ENCODE peak calls at places on chromosomes 16 and 17, in nine cellular contexts. L is keratinocyte, C is IMR-90, N is GM23248, F is neural progenitor cell, Z is astrocyte, P is GM23338, O is hepatocyte, M is Karpas-422. U is an unnamed sample. For H3K36me3 and H4K20me1, the result is how much of the 10 kb centered on the place peaks cover.

GRCh38 chr17:39156491-39156890 is 5.1 kb upstream of the PLXDC1 start:
- DNase-seq in M (no peak), O (no peak), C (no peak), Z (no peak), L (no peak), P (no peak), F (no peak), N (no peak), U (no peak)

GRCh38 chr17:72840019-72840418 is 252.5 kb downstream of the SLC39A11 start:
- DNase-seq in P (no peak), M (no peak), C (no peak), L (no peak), Z (no peak), N (no peak), F (no peak), O (no peak), U (no peak)

GRCh38 chr17:3037259-3037658 is 26.1 kb downstream of the OR1D5 start:
- DNase-seq in F (no peak), O (no peak), C (no peak), N (no peak), L (no peak), Z (no peak), P (no peak), M (no peak), U (no peak)

GRCh38 chr16:66414891-66415290 is 12.2 kb upstream of the BEAN1 start:
- DNase-seq in N (peak), L (no peak), F (no peak), M (no peak), Z (no peak), O (no peak), C (peak), P (no peak), U (peak)

GRCh38 chr17:56819431-56820145 is 14.1 kb downstream of the C17orf67 start:
- DNase-seq in P (peak), Z (peak), L (no peak), C (peak), O (peak), N (peak), F (peak), M (peak), U (peak)

GRCh38 chr17:32482568-32483320 is 4.0 kb upstream of the CDK5R1 start:
- DNase-seq in O (no peak), P (no peak), M (no peak), N (no peak), F (no peak), L (no peak), C (peak), Z (no peak), U (no peak)

GRCh38 chr16:74556375-74556922 is 50.5 kb downstream of the GLG1 start:
- DNase-seq in N (peak), L (peak), M (no peak), C (no peak), Z (peak), O (no peak), F (no peak), P (no peak), U (peak)

GRCh38 chr16:3454093-3454492 is 10.6 kb downstream of the NAA60 start:
- DNase-seq in N (peak), C (peak), Z (no peak), P (peak), O (no peak), F (no peak), L (no peak), M (no peak), U (peak)

GRCh38 chr17:76706817-76707216 is 3.9 kb downstream of the MXRA7 start:
- DNase-seq in N (no peak), F (no peak), O (no peak), L (no peak), C (no peak), P (no peak), M (no peak), Z (no peak), U (no peak)

GRCh38 chr16:51290886-51291285 is 139.8 kb upstream of the SALL1 start:
- DNase-seq in O (no peak), F (peak), Z (no peak), N (no peak), L (no peak), C (no peak), P (peak), M (no peak), U (no peak)

GRCh38 chr17:36807496-36808180 is 129.6 kb upstream of the LHX1 start:
- DNase-seq in Z (no peak), M (no peak), L (no peak), C (no peak), N (no peak), F (peak), P (peak), O (no peak), U (no peak)

GRCh38 chr16:30166202-30166902 is 17.1 kb upstream of the CORO1A start:
- DNase-seq in O (no peak), L (no peak), F (no peak), P (no peak), Z (no peak), N (no peak), M (peak), C (no peak), U (no peak)

GRCh38 chr16:5010576-5011329 is 23.0 kb downstream of the NAGPA start:
- DNase-seq in M (peak), N (no peak), F (peak), P (peak), Z (no peak), C (no peak), L (no peak), O (no peak), U (no peak)

GRCh38 chr17:50274142-50274944 is at the start of gene TMEM92:
- DNase-seq in M (no peak), Z (no peak), O (peak), P (peak), F (peak), C (no peak), N (peak), L (no peak), U (peak)

GRCh38 chr16:11586375-11586855 is 304 bp downstream of the LITAF start:
- DNase-seq in O (peak), N (peak), Z (no peak), P (peak), M (no peak), F (no peak), C (no peak), L (no peak), U (no peak)

GRCh38 chr17:5069724-5070123 is 8.5 kb upstream of the ZFP3 start:
- DNase-seq in M (no peak), C (peak), N (no peak), F (no peak), P (no peak), O (no peak), L (peak), Z (no peak), U (peak)

GRCh38 chr17:39261286-39261685 is 35.5 kb upstream of the STAC2 start:
- DNase-seq in L (no peak), O (no peak), P (peak), F (peak), Z (no peak), C (no peak), N (no peak), M (peak), U (no peak)

GRCh38 chr16:66242672-66243071 is 123.8 kb upstream of the CDH5 start:
- DNase-seq in F (no peak), O (no peak), Z (no peak), L (no peak), M (no peak), N (no peak), P (no peak), C (no peak), U (no peak)

GRCh38 chr16:27235938-27236245 is 32.6 kb downstream of the KDM8 start:
- DNase-seq in N (no peak), M (no peak), O (no peak), C (no peak), Z (no peak), L (no peak), F (no peak), P (no peak), U (no peak)

GRCh38 chr16:61926766-61927165 is 109.5 kb downstream of the CDH8 start:
- DNase-seq in P (no peak), O (no peak), M (no peak), N (peak), F (no peak), C (no peak), L (no peak), Z (peak), U (peak)

GRCh38 chr16:24853830-24854229 is 8.1 kb downstream of the SLC5A11 start:
- DNase-seq in M (no peak), O (peak), Z (peak), L (no peak), F (no peak), C (peak), P (peak), N (peak), U (peak)

GRCh38 chr17:794876-795275 is 12.7 kb downstream of the MRM3 start:
- DNase-seq in Z (peak), L (no peak), M (no peak), P (peak), F (peak), O (peak), N (peak), C (peak), U (peak)

GRCh38 chr16:66167564-66168291 is 198.8 kb upstream of the CDH5 start:
- DNase-seq in M (no peak), Z (peak), C (peak), O (peak), N (no peak), L (no peak), F (peak), P (peak), U (peak)

GRCh38 chr16:85436636-85437160 is 176.4 kb upstream of the GSE1 start:
- DNase-seq in M (no peak), P (peak), C (no peak), O (peak), L (no peak), F (peak), N (peak), Z (no peak), U (no peak)

GRCh38 chr16:76963614-76964315 is 227.2 kb upstream of the MON1B start:
- DNase-seq in C (no peak), N (no peak), F (no peak), P (no peak), Z (no peak), L (no peak), O (no peak), M (peak), U (no peak)

GRCh38 chr16:85965125-85965524 is 66.2 kb downstream of the IRF8 start:
- DNase-seq in O (no peak), M (peak), C (no peak), N (no peak), F (no peak), P (peak), L (no peak), Z (no peak), U (no peak)

GRCh38 chr17:41710472-41711090 is 1.6 kb upstream of the GAST start:
- DNase-seq in M (no peak), L (no peak), O (no peak), N (peak), P (no peak), F (no peak), Z (peak), C (peak), U (peak)

GRCh38 chr16:23712976-23713375 is at the start of gene ERN2:
- DNase-seq in Z (no peak), O (no peak), M (no peak), N (peak), L (no peak), F (peak), C (no peak), P (peak), U (no peak)

GRCh38 chr17:7041607-7042506 is 2.0 kb downstream of the SLC16A11 start:
- DNase-seq in O (peak), F (peak), L (no peak), M (no peak), P (peak), C (no peak), Z (no peak), N (no peak), U (no peak)

GRCh38 chr16:9155876-9156275 is 64.4 kb downstream of the HAPSTR1 start:
- DNase-seq in N (no peak), C (no peak), M (no peak), F (no peak), P (peak), L (no peak), Z (no peak), O (no peak), U (no peak)

DNA sequence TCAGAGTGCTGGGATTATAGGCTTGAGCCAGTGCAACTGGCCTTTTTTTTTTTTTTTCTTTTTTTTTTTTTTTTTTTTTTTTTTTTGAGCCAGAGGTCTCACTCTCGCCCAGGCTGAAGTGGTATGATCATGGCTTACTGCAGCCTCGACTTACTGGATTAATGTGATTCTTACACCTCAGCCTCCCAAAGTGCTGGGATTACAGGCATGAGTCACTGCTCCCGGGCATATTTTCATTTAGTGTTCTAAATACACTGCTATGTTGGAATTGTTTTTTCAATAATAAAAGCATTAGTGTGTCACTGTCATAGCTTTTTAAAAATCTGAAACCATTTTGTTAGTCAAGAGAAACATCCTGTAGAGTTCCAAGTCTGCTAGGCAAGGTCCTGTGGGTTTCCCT is 40.3 kb downstream of the NDE1 start:
- DNase-seq in Z (peak), L (no peak), C (peak), F (no peak), N (peak), O (no peak), P (no peak), M (no peak), U (no peak)
- H3K36me3 ChIP-seq in Z (under half), L (half or more), C (half or more), F (under half), N (under half), O (under half), P (under half), M (under half), U (under half)

DNA sequence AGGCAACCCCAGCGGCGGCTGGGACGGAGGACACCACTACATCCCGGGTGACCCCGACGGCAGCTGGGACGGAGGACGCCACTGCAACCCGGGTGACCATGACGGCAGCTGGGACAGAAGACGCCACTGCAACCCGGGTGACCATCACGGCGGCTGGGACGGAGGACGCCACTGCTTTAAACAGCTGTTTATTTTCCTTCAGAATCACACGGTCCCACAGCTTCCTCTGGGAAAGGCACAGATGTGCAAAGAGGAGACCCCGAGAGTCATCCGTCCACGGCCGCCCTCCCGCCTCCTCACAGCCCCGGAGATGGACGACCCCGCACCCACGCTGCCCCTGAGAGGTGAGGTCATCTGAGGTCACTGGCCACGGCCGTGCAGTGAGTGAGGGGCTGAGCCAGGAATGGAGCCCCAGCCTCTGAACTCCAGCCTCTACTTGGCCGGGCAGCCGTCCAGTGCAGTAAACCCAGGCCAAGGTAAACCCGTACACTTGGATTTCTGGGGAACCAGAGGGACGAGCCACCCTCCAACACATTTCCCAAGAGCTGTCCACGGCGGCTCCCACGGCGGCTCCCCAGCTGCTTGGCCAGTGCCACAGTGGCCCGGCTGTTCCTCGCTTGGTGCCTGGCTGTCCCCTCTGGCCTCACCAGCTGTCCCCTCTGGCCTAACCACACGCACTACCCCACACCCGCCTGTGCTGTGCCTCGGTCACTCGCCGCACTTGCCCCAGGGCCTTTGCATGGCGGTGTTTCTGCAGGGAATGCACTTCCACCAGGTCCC is 43.2 kb upstream of the PABPN1L start:
- DNase-seq in F (no peak), Z (no peak), O (no peak), P (no peak), N (no peak), L (no peak), C (no peak), M (no peak), U (no peak)
- H4K20me1 ChIP-seq in F (under half), Z (under half), O (under half), P (under half), N (under half), L (under half), C (under half), M (under half), U (under half)

GRCh38 chr17:21286771-21287702 is 2.5 kb downstream of the MAP2K3 start:
- DNase-seq in C (no peak), F (no peak), O (no peak), M (no peak), N (no peak), P (no peak), Z (no peak), L (no peak), U (peak)
- H2AFZ ChIP-seq in C (peak), F (no peak), O (no peak), M (no peak), N (no peak), P (no peak), Z (no peak), L (no peak), U (no peak)

GRCh38 chr17:20207295-20207985 is 198.3 kb downstream of the SPECC1 start:
- DNase-seq in O (no peak), M (no peak), P (no peak), N (no peak), F (no peak), C (no peak), Z (no peak), L (peak), U (no peak)
- H3K36me3 ChIP-seq in O (under half), M (under half), P (under half), N (under half), F (under half), C (under half), Z (under half), L (under half), U (under half)

GRCh38 chr17:44927696-44928095 is 12.4 kb upstream of the GFAP start:
- DNase-seq in P (no peak), C (no peak), L (no peak), F (no peak), O (no peak), Z (no peak), M (no peak), N (no peak), U (no peak)

GRCh38 chr17:44926841-44927525 is 11.7 kb upstream of the GFAP start:
- DNase-seq in O (no peak), C (no peak), N (no peak), P (no peak), M (no peak), F (no peak), L (no peak), Z (no peak), U (no peak)

GRCh38 chr17:44930667-44931066 is 15.4 kb upstream of the GFAP start:
- DNase-seq in Z (no peak), N (no peak), C (no peak), M (no peak), P (no peak), O (no peak), F (no peak), L (no peak), U (no peak)

GRCh38 chr17:44928136-44928535 is 12.8 kb upstream of the GFAP start:
- DNase-seq in P (no peak), L (no peak), N (no peak), F (no peak), C (no peak), M (no peak), Z (no peak), O (no peak), U (no peak)

GRCh38 chr17:44928950-44929720 is 13.8 kb upstream of the GFAP start:
- DNase-seq in P (no peak), L (no peak), O (no peak), N (peak), M (no peak), C (no peak), Z (no peak), F (no peak), U (no peak)
- H4K20me1 ChIP-seq in P (under half), L (under half), O (under half), N (under half), M (under half), C (under half), Z (under half), F (under half), U (under half)

GRCh38 chr17:44587339-44587738 is 30.1 kb downstream of the FZD2 start:
- DNase-seq in F (no peak), N (peak), Z (peak), P (no peak), C (peak), O (peak), M (no peak), L (peak), U (peak)
- H2AFZ ChIP-seq in F (no peak), N (peak), Z (no peak), P (peak), C (peak), O (no peak), M (no peak), L (no peak), U (peak)